ENCODE peak calls at places on chromosomes 3 and 15, in four cellular contexts. One of them, this sample, is unnamed.

GRCh38 chr3:48070030-48070429 is 53.8 kb upstream of the MAP4 start:
- DNase-seq in GM12878: no peak
- DNase-seq in K562: no peak
- DNase-seq in HepG2: no peak
- DNase-seq in this sample: no peak

GRCh38 chr15:70054884-70055387 is 42.8 kb downstream of the TLE3 start:
- DNase-seq in GM12878: no peak
- DNase-seq in K562: peak; percentile 13
- DNase-seq in HepG2: no peak
- DNase-seq in this sample: no peak

GRCh38 chr15:35925634-35926380 is 379.8 kb upstream of the DPH6 start:
- DNase-seq in GM12878: no peak
- DNase-seq in K562: no peak
- DNase-seq in HepG2: no peak
- DNase-seq in this sample: no peak

GRCh38 chr15:100780208-100780800 is 99.3 kb upstream of the ALDH1A3 start:
- DNase-seq in GM12878: no peak
- DNase-seq in K562: no peak
- DNase-seq in HepG2: no peak
- DNase-seq in this sample: no peak

GRCh38 chr3:9912294-9912935 is 4.5 kb upstream of the IL17RC start:
- DNase-seq in GM12878: no peak
- DNase-seq in K562: no peak
- DNase-seq in HepG2: no peak
- DNase-seq in this sample: no peak

GRCh38 chr3:172716476-172716875 is 5.6 kb upstream of the NCEH1 start:
- DNase-seq in GM12878: no peak
- DNase-seq in K562: no peak
- DNase-seq in HepG2: no peak
- DNase-seq in this sample: no peak

GRCh38 chr3:69116162-69116561 is 6.2 kb downstream of the LMOD3 start:
- DNase-seq in GM12878: no peak
- DNase-seq in K562: no peak
- DNase-seq in HepG2: no peak
- DNase-seq in this sample: no peak

GRCh38 chr3:177899275-177900067 is 636.8 kb upstream of the KCNMB2 start:
- DNase-seq in GM12878: no peak
- DNase-seq in K562: no peak
- DNase-seq in HepG2: no peak
- DNase-seq in this sample: no peak

GRCh38 chr15:100983221-100983620 is 64.1 kb downstream of the LRRK1 start:
- DNase-seq in GM12878: no peak
- DNase-seq in K562: no peak
- DNase-seq in HepG2: no peak
- DNase-seq in this sample: no peak

GRCh38 chr3:187773963-187774789 is 28.9 kb upstream of the BCL6 start:
- DNase-seq in GM12878: no peak
- DNase-seq in K562: no peak
- DNase-seq in HepG2: no peak
- DNase-seq in this sample: no peak

GRCh38 chr3:191316876-191317603 is 12.2 kb upstream of the CCDC50 start:
- DNase-seq in GM12878: no peak
- DNase-seq in K562: no peak
- DNase-seq in HepG2: no peak
- DNase-seq in this sample: no peak

GRCh38 chr3:111776844-111777483 is 82.1 kb upstream of the PHLDB2 start:
- DNase-seq in GM12878: no peak
- DNase-seq in K562: no peak
- DNase-seq in HepG2: no peak
- DNase-seq in this sample: no peak

GRCh38 chr15:26391556-26392229 is 381.2 kb downstream of the GABRB3 start:
- DNase-seq in GM12878: no peak
- DNase-seq in K562: no peak
- DNase-seq in HepG2: no peak
- DNase-seq in this sample: no peak

GRCh38 chr3:156668073-156668763 is 6.2 kb upstream of the TIPARP start:
- DNase-seq in GM12878: no peak
- DNase-seq in K562: no peak
- DNase-seq in HepG2: no peak
- DNase-seq in this sample: no peak
- TF ChIP-seq BHLHE40 in GM12878: no peak
- TF ChIP-seq BHLHE40 in K562: no peak
- TF ChIP-seq BHLHE40 in HepG2: no peak
- TF ChIP-seq BHLHE40 in this sample: no peak

GRCh38 chr3:1752205-1752604 is 346.5 kb upstream of the CNTN4 start:
- DNase-seq in GM12878: no peak
- DNase-seq in K562: no peak
- DNase-seq in HepG2: no peak
- DNase-seq in this sample: no peak
- TF ChIP-seq SP1 in GM12878: no peak
- TF ChIP-seq SP1 in K562: no peak
- TF ChIP-seq SP1 in HepG2: no peak
- TF ChIP-seq SP1 in this sample: no peak

GRCh38 chr3:186096295-186096694 is 12.6 kb downstream of the ETV5 start:
- DNase-seq in GM12878: no peak
- DNase-seq in K562: no peak
- DNase-seq in HepG2: no peak
- DNase-seq in this sample: no peak

GRCh38 chr3:186097317-186097662 is 11.6 kb downstream of the ETV5 start:
- DNase-seq in GM12878: no peak
- DNase-seq in K562: no peak
- DNase-seq in HepG2: no peak
- DNase-seq in this sample: no peak

GRCh38 chr3:186098740-186099139 is 10.1 kb downstream of the ETV5 start:
- DNase-seq in GM12878: no peak
- DNase-seq in K562: no peak
- DNase-seq in HepG2: no peak
- DNase-seq in this sample: no peak

GRCh38 chr3:186097663-186098451 is 11.0 kb downstream of the ETV5 start:
- DNase-seq in GM12878: no peak
- DNase-seq in K562: peak; percentile 52
- DNase-seq in HepG2: peak; percentile 99
- DNase-seq in this sample: peak; percentile 71

DNA sequence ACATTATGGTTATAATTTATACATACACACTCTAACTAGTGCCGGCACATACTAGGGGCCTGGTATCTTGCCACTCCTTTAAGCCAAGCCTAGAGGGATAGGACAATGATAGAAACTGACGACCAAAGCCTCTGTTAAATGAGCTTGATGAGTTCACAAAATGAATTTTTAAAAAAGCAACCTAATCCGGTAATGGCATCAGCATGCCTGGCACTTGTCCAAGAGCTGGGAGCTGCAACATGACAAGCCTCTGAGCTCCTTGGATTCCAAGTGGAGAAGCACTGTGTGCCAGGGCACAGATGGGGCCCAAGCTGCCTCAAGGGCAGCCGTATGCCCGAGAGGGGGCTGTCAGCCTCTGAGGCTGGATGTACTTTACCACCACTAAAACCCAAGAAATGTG is 9.7 kb downstream of the ETV5 start:
- DNase-seq in GM12878: no peak
- DNase-seq in K562: no peak
- DNase-seq in HepG2: no peak
- DNase-seq in this sample: no peak
- TF ChIP-seq BHLHE40 in GM12878: no peak
- TF ChIP-seq BHLHE40 in K562: no peak
- TF ChIP-seq BHLHE40 in HepG2: no peak
- TF ChIP-seq BHLHE40 in this sample: no peak

DNA sequence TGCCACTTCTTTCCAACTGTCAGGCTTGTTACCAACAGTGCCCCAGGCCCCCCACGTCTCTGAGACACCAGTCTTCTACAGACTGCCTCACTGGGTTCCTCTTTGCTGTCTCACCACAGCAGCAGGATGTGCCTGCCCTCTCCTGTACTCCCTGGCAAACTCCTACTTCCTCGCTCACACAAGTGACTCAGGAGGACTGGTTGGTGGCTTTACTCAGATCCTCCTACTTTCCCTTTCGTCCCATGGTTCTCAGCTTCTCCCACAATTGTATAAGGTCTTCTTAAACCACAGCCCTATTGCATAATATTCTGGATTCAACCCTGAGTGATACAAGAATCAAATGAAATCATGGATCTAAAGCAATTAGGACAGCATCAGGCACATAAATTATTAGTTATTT is 246.6 kb upstream of the PROK2 start:
- DNase-seq in GM12878: no peak
- DNase-seq in K562: no peak
- DNase-seq in HepG2: no peak
- DNase-seq in this sample: no peak
- TF ChIP-seq SP1 in GM12878: no peak
- TF ChIP-seq SP1 in K562: no peak
- TF ChIP-seq SP1 in HepG2: no peak
- TF ChIP-seq SP1 in this sample: no peak